ENCODE peak calls at places on chromosomes 5 and 9, in four cellular contexts. One of them, this sample, is unnamed.

GRCh38 chr5:89095341-89095740 is 212.4 kb upstream of the MEF2C start:
- DNase-seq in mesenchymal stem cell: no peak
- DNase-seq in H9: no peak
- DNase-seq in IMR-90: no peak
- DNase-seq in this sample: no peak

GRCh38 chr5:149807614-149808013 is 77.5 kb downstream of the PPARGC1B start:
- DNase-seq in mesenchymal stem cell: no peak
- DNase-seq in IMR-90: no peak
- DNase-seq in H9: no peak
- DNase-seq in this sample: no peak

GRCh38 chr5:7856855-7857254 is 5.9 kb upstream of the CFAP90 start:
- DNase-seq in H9: peak
- DNase-seq in mesenchymal stem cell: peak
- DNase-seq in IMR-90: peak
- DNase-seq in this sample: peak

GRCh38 chr5:160165137-160166068 is 46.2 kb upstream of the PWWP2A start:
- DNase-seq in IMR-90: peak
- DNase-seq in H9: peak
- DNase-seq in mesenchymal stem cell: peak
- DNase-seq in this sample: peak

GRCh38 chr5:21802869-21803490 is 1050.2 kb downstream of the CDH12 start:
- DNase-seq in H9: no peak
- DNase-seq in IMR-90: peak
- DNase-seq in mesenchymal stem cell: peak
- DNase-seq in this sample: peak

GRCh38 chr9:5425006-5425628 is 12.6 kb downstream of the PLGRKT start:
- DNase-seq in H9: no peak
- DNase-seq in mesenchymal stem cell: peak
- DNase-seq in IMR-90: no peak
- DNase-seq in this sample: peak

GRCh38 chr9:88583901-88584596 is 49.1 kb downstream of the NXNL2 start:
- DNase-seq in H9: no peak
- DNase-seq in IMR-90: peak
- DNase-seq in mesenchymal stem cell: peak
- DNase-seq in this sample: no peak

GRCh38 chr9:69421908-69422801 is 97.1 kb downstream of the ENTREP1 start:
- DNase-seq in IMR-90: peak
- DNase-seq in mesenchymal stem cell: peak
- DNase-seq in H9: peak
- DNase-seq in this sample: peak

GRCh38 chr5:141234109-141234508 is 11.0 kb downstream of the PCDHB14 start:
- DNase-seq in mesenchymal stem cell: no peak
- DNase-seq in IMR-90: peak
- DNase-seq in H9: no peak
- DNase-seq in this sample: peak

GRCh38 chr5:82494942-82495341 is 216.8 kb upstream of the RPS23 start:
- DNase-seq in H9: no peak
- DNase-seq in IMR-90: peak
- DNase-seq in mesenchymal stem cell: peak
- DNase-seq in this sample: no peak

GRCh38 chr9:35690447-35691324 is 961 bp upstream of the TPM2 start:
- DNase-seq in mesenchymal stem cell: peak
- DNase-seq in IMR-90: peak
- DNase-seq in H9: peak
- DNase-seq in this sample: peak

GRCh38 chr9:2622361-2623045 is 916 bp downstream of the VLDLR start:
- DNase-seq in mesenchymal stem cell: peak
- DNase-seq in H9: peak
- DNase-seq in IMR-90: peak
- DNase-seq in this sample: peak

GRCh38 chr5:154868702-154869101 is 10.3 kb downstream of the CNOT8 start:
- DNase-seq in IMR-90: peak
- DNase-seq in H9: peak
- DNase-seq in mesenchymal stem cell: no peak
- DNase-seq in this sample: peak

GRCh38 chr9:88623698-88624097 is 88.7 kb downstream of the NXNL2 start:
- DNase-seq in H9: no peak
- DNase-seq in IMR-90: no peak
- DNase-seq in mesenchymal stem cell: no peak
- DNase-seq in this sample: no peak

GRCh38 chr9:113913426-113914195 is 37.5 kb downstream of the ZNF618 start:
- DNase-seq in mesenchymal stem cell: peak
- DNase-seq in H9: peak
- DNase-seq in IMR-90: peak
- DNase-seq in this sample: no peak

GRCh38 chr9:108467653-108468324 is 388.0 kb downstream of the ACTL7B start:
- DNase-seq in H9: no peak
- DNase-seq in mesenchymal stem cell: peak
- DNase-seq in IMR-90: peak
- DNase-seq in this sample: no peak

GRCh38 chr5:173327948-173328895 is at the start of gene STC2:
- DNase-seq in H9: peak
- DNase-seq in mesenchymal stem cell: peak
- DNase-seq in IMR-90: peak
- DNase-seq in this sample: peak

GRCh38 chr9:83707518-83707767 is 315 bp downstream of the UBQLN1 start:
- DNase-seq in mesenchymal stem cell: peak
- DNase-seq in H9: no peak
- DNase-seq in IMR-90: no peak
- DNase-seq in this sample: no peak

GRCh38 chr5:142428773-142429473 is 104.1 kb upstream of the SPRY4 start:
- DNase-seq in H9: no peak
- DNase-seq in mesenchymal stem cell: no peak
- DNase-seq in IMR-90: no peak
- DNase-seq in this sample: no peak

GRCh38 chr9:108374606-108375005 is 481.2 kb downstream of the ACTL7B start:
- DNase-seq in IMR-90: no peak
- DNase-seq in mesenchymal stem cell: peak
- DNase-seq in H9: no peak
- DNase-seq in this sample: peak

GRCh38 chr9:37255187-37255586 is 134.8 kb downstream of the ZCCHC7 start:
- DNase-seq in IMR-90: no peak
- DNase-seq in mesenchymal stem cell: no peak
- DNase-seq in H9: no peak
- DNase-seq in this sample: no peak
- H2BK5ac ChIP-seq in IMR-90: no peak
- H2BK5ac ChIP-seq in mesenchymal stem cell: no peak
- H2BK5ac ChIP-seq in H9: no peak
- H2BK5ac ChIP-seq in this sample: no peak

GRCh38 chr5:157348049-157348400 is 82.1 kb downstream of the CYFIP2 start:
- DNase-seq in IMR-90: no peak
- DNase-seq in mesenchymal stem cell: no peak
- DNase-seq in H9: no peak
- DNase-seq in this sample: no peak
- H2BK5ac ChIP-seq in IMR-90: no peak
- H2BK5ac ChIP-seq in mesenchymal stem cell: no peak
- H2BK5ac ChIP-seq in H9: no peak
- H2BK5ac ChIP-seq in this sample: no peak

GRCh38 chr9:132541966-132542830 is 40.2 kb upstream of the BARHL1 start:
- DNase-seq in H9: no peak
- DNase-seq in IMR-90: no peak
- DNase-seq in mesenchymal stem cell: no peak
- DNase-seq in this sample: no peak
- H2BK5ac ChIP-seq in H9: no peak
- H2BK5ac ChIP-seq in IMR-90: no peak
- H2BK5ac ChIP-seq in mesenchymal stem cell: no peak
- H2BK5ac ChIP-seq in this sample: no peak

GRCh38 chr5:176711883-176712282 is 64.6 kb downstream of the TSPAN17 start:
- DNase-seq in IMR-90: no peak
- DNase-seq in mesenchymal stem cell: no peak
- DNase-seq in H9: no peak
- DNase-seq in this sample: peak
- H2BK5ac ChIP-seq in IMR-90: no peak
- H2BK5ac ChIP-seq in mesenchymal stem cell: no peak
- H2BK5ac ChIP-seq in H9: no peak
- H2BK5ac ChIP-seq in this sample: no peak

GRCh38 chr5:116765441-116765840 is 190.8 kb upstream of the SEMA6A start:
- DNase-seq in mesenchymal stem cell: peak
- DNase-seq in H9: no peak
- DNase-seq in IMR-90: no peak
- DNase-seq in this sample: no peak
- H2BK5ac ChIP-seq in mesenchymal stem cell: no peak
- H2BK5ac ChIP-seq in H9: no peak
- H2BK5ac ChIP-seq in IMR-90: no peak
- H2BK5ac ChIP-seq in this sample: no peak

GRCh38 chr9:133842174-133842573 is 104.0 kb upstream of the SARDH start:
- DNase-seq in mesenchymal stem cell: no peak
- DNase-seq in H9: peak
- DNase-seq in IMR-90: no peak
- DNase-seq in this sample: peak
- H2BK5ac ChIP-seq in mesenchymal stem cell: no peak
- H2BK5ac ChIP-seq in H9: no peak
- H2BK5ac ChIP-seq in IMR-90: no peak
- H2BK5ac ChIP-seq in this sample: no peak

GRCh38 chr5:124633209-124633608 is 113.2 kb downstream of the ZNF608 start:
- DNase-seq in H9: no peak
- DNase-seq in IMR-90: no peak
- DNase-seq in mesenchymal stem cell: no peak
- DNase-seq in this sample: no peak
- H2BK5ac ChIP-seq in H9: no peak
- H2BK5ac ChIP-seq in IMR-90: no peak
- H2BK5ac ChIP-seq in mesenchymal stem cell: no peak
- H2BK5ac ChIP-seq in this sample: no peak

GRCh38 chr5:178588769-178589168 is 1.4 kb downstream of the COL23A1 start:
- DNase-seq in mesenchymal stem cell: no peak
- DNase-seq in H9: no peak
- DNase-seq in IMR-90: no peak
- DNase-seq in this sample: no peak

GRCh38 chr5:178590924-178591423 is 781 bp upstream of the COL23A1 start:
- DNase-seq in IMR-90: peak
- DNase-seq in mesenchymal stem cell: no peak
- DNase-seq in H9: no peak
- DNase-seq in this sample: no peak

GRCh38 chr5:178590141-178590923 is at the start of gene COL23A1:
- DNase-seq in H9: peak
- DNase-seq in IMR-90: peak
- DNase-seq in mesenchymal stem cell: peak
- DNase-seq in this sample: peak

GRCh38 chr5:178587793-178588611 is 2.2 kb downstream of the COL23A1 start:
- DNase-seq in mesenchymal stem cell: no peak
- DNase-seq in IMR-90: no peak
- DNase-seq in H9: no peak
- DNase-seq in this sample: peak

DNA sequence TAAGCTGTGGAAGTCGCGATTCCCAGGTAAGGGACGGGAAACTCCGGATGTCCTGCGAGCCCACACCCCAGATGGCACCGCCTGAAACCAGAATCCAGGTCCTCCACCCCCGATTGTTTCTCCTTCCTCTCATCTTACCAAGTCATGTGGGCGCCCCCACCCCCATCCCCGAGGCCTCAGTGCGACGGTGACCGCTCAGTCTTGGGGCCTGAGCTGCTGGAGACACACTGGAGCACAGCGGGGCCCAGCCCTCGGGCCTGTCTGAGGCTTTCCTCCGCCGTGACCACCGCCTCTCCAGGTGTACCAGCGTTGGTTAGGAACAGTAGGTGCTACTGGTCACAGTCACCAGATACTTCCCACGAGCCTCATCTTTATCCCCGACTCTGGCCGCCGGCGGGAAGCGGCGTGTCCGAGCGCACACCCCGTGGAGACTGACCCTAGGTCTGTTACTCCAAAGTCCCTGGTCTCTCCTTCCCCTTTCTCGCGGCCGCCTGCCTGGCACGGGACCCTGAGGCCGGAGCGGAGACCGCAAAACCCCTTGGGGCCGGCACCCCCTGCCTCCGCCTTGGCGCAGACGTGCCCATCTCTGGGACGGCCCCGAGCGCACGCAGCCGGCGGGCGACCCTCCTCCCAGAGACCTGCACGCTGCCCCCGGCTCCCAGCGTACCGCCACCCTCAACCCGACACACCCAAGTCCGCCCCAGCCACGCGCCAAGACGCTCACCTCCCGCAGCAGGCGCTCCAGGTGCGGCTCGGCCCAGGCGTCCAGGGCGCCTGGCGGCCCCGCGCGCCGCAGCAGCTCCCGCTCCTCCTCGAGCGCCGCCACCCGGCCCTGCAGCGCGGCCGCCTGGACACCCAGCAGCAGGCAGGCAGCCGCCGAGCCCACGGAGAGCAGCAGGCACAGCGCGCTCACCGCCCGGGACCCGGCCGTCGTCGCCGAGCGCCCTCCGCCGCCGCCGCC is 733 bp downstream of the COL23A1 start:
- DNase-seq in mesenchymal stem cell: peak
- DNase-seq in H9: peak
- DNase-seq in IMR-90: peak
- DNase-seq in this sample: peak
- H2BK5ac ChIP-seq in mesenchymal stem cell: no peak
- H2BK5ac ChIP-seq in H9: no peak
- H2BK5ac ChIP-seq in IMR-90: no peak
- H2BK5ac ChIP-seq in this sample: no peak

GRCh38 chr5:14305045-14305444 is 161.9 kb downstream of the TRIO start:
- DNase-seq in mesenchymal stem cell: peak
- DNase-seq in H9: no peak
- DNase-seq in IMR-90: peak
- DNase-seq in this sample: no peak
- H2BK5ac ChIP-seq in mesenchymal stem cell: no peak
- H2BK5ac ChIP-seq in H9: no peak
- H2BK5ac ChIP-seq in IMR-90: peak
- H2BK5ac ChIP-seq in this sample: no peak

DNA sequence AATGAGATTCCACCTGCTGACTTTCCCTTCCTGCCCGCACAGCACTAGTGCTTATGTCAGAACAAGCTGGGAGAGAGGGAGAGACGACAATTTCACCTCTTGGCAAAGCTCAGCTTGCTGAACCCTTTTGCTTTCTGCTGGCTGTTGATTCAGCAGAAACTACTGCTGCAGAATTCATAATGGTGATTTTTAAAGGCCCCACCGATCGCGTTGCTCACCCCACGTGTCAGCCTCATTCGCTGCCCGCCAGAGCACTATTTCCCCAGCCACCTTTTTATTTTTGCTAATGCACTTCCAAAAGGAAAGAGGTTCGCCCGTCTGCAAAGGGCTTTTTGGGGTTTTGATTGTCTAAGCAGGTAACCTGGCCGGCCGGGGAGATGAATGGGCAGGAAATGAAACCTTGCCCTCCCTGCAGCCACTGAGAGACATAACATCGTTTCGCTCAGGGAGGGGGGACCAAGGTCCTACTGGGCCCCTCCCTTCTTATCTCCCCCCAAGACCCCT is 1.3 kb downstream of the PPP2R2B start:
- DNase-seq in mesenchymal stem cell: no peak
- DNase-seq in H9: no peak
- DNase-seq in IMR-90: no peak
- DNase-seq in this sample: no peak
- H2BK5ac ChIP-seq in mesenchymal stem cell: no peak
- H2BK5ac ChIP-seq in H9: no peak
- H2BK5ac ChIP-seq in IMR-90: no peak
- H2BK5ac ChIP-seq in this sample: no peak